ENCODE peak calls at places on chromosome 11, in four cellular contexts. C is K562, K is HCT116, A is IMR-90. Q is an unnamed sample.
A peak's percentile ranks its signal among the peaks of the same experiment; 100 is the strongest.

GRCh38 chr11:11148104-11148509 is 204.9 kb downstream of the CSNK2A3 start:
- DNase-seq in C (no peak), A (peak; percentile 74), K (no peak), Q (no peak)

GRCh38 chr11:12119502-12119901 is 9.1 kb downstream of the MICAL2 start:
- DNase-seq in A (no peak), C (no peak), K (no peak), Q (peak; percentile 73)

GRCh38 chr11:6323291-6323905 is 3.1 kb upstream of the CAVIN3 start:
- DNase-seq in K (no peak), A (no peak), C (no peak), Q (no peak)

GRCh38 chr11:73330569-73331093 is 22.6 kb downstream of the ARHGEF17 start:
- DNase-seq in C (peak; percentile 54), A (peak; percentile 61), K (no peak), Q (no peak)

GRCh38 chr11:124762624-124763155 is 600 bp upstream of the ESAM start:
- DNase-seq in A (no peak), C (peak; percentile 75), K (no peak), Q (peak; percentile 53)

GRCh38 chr11:124481365-124482323 is 36.1 kb upstream of the OR8B8 start:
- DNase-seq in A (peak; percentile 52), K (no peak), C (peak; percentile 38), Q (peak; percentile 12)

GRCh38 chr11:24391165-24391564 is 105.7 kb upstream of the LUZP2 start:
- DNase-seq in K (no peak), C (no peak), A (peak; percentile 87), Q (peak; percentile 70)

GRCh38 chr11:65810046-65810868 is 23.4 kb downstream of the OVOL1 start:
- DNase-seq in C (no peak), K (no peak), A (no peak), Q (no peak)

GRCh38 chr11:88886796-88887195 is 179.0 kb downstream of the GRM5 start:
- DNase-seq in C (peak; percentile 6), A (peak; percentile 46), K (peak; percentile 55), Q (no peak)

GRCh38 chr11:10328314-10329090 is 23.6 kb downstream of the ADM start:
- DNase-seq in K (no peak), C (no peak), A (peak; percentile 46), Q (no peak)

GRCh38 chr11:2574043-2574552 is 125.7 kb downstream of the KCNQ1OT1 start:
- DNase-seq in C (no peak), K (no peak), A (no peak), Q (no peak)

GRCh38 chr11:85170184-85170583 is 457.0 kb downstream of the DLG2 start:
- DNase-seq in C (no peak), K (peak; percentile 53), A (peak; percentile 43), Q (peak; percentile 63)

GRCh38 chr11:2909145-2909914 is 19.9 kb downstream of the PHLDA2 start:
- DNase-seq in A (no peak), K (no peak), C (no peak), Q (no peak)

GRCh38 chr11:60459345-60459744 is 3.7 kb downstream of the MS4A1 start:
- DNase-seq in K (no peak), C (no peak), A (no peak), Q (no peak)

GRCh38 chr11:27545946-27546345 is 39.4 kb upstream of the LIN7C start:
- DNase-seq in K (no peak), C (no peak), A (no peak), Q (no peak)

GRCh38 chr11:69369945-69370344 is 76.0 kb downstream of the MYEOV start:
- DNase-seq in C (no peak), A (no peak), K (no peak), Q (no peak)

GRCh38 chr11:18617688-18618340 is 16.3 kb downstream of the SPTY2D1 start:
- DNase-seq in K (no peak), A (peak; percentile 71), C (no peak), Q (no peak)

GRCh38 chr11:68142028-68142412 is 20.8 kb upstream of the CHKA start:
- DNase-seq in K (no peak), A (no peak), C (no peak), Q (peak; percentile 81)

GRCh38 chr11:66869471-66869870 is 12.6 kb downstream of the LRFN4 start:
- DNase-seq in C (no peak), A (no peak), K (no peak), Q (no peak)

GRCh38 chr11:94702481-94702880 is 65.7 kb upstream of the AMOTL1 start:
- DNase-seq in K (no peak), C (no peak), A (no peak), Q (no peak)

GRCh38 chr11:106446961-106447360 is 369.5 kb downstream of the AASDHPPT start:
- DNase-seq in A (no peak), C (no peak), K (no peak), Q (no peak)

GRCh38 chr11:29606596-29606995 is 410.2 kb downstream of the KCNA4 start:
- DNase-seq in C (no peak), A (no peak), K (no peak), Q (no peak)

GRCh38 chr11:134341805-134342571 is 10.2 kb downstream of the GLB1L2 start:
- DNase-seq in C (no peak), A (no peak), K (no peak), Q (no peak)

GRCh38 chr11:95989216-95989615 is 65.3 kb upstream of the MTMR2 start:
- DNase-seq in A (no peak), C (no peak), K (no peak), Q (no peak)

GRCh38 chr11:44855138-44855849 is 95.4 kb downstream of the TP53I11 start:
- DNase-seq in A (peak; percentile 30), C (no peak), K (no peak), Q (no peak)

GRCh38 chr11:68581901-68582300 is 102.4 kb upstream of the GAL start:
- DNase-seq in C (no peak), K (no peak), A (no peak), Q (no peak)

GRCh38 chr11:48013269-48013901 is 33.0 kb downstream of the PTPRJ start:
- DNase-seq in K (no peak), C (no peak), A (peak; percentile 65), Q (peak; percentile 56)

GRCh38 chr11:7564803-7565202 is 51.0 kb downstream of the PPFIBP2 start:
- DNase-seq in K (no peak), A (no peak), C (no peak), Q (no peak)

GRCh38 chr11:26841818-26842457 is 120.1 kb upstream of the SLC5A12 start:
- DNase-seq in C (no peak), A (peak; percentile 60), K (no peak), Q (no peak)

GRCh38 chr11:117170210-117170609 is 8.3 kb upstream of the SIDT2 start:
- DNase-seq in C (no peak), A (peak; percentile 26), K (no peak), Q (no peak)

GRCh38 chr11:20397281-20397680 is 9.8 kb downstream of the PRMT3 start:
- DNase-seq in K (peak; percentile 36), A (peak; percentile 57), C (peak; percentile 16), Q (no peak)

GRCh38 chr11:29452131-29452530 is 564.7 kb downstream of the KCNA4 start:
- DNase-seq in C (no peak), K (no peak), A (peak; percentile 71), Q (no peak)

GRCh38 chr11:95200781-95201457 is 30.1 kb downstream of the SESN3 start:
- DNase-seq in K (no peak), C (no peak), A (no peak), Q (no peak)

GRCh38 chr11:74926304-74927030 is 22.4 kb downstream of the XRRA1 start:
- DNase-seq in K (no peak), C (no peak), A (peak; percentile 56), Q (no peak)

GRCh38 chr11:66309475-66309874 is 7.4 kb downstream of the CD248 start:
- DNase-seq in K (no peak), C (peak; percentile 60), A (no peak), Q (no peak)

GRCh38 chr11:35077709-35078695 is 61.0 kb upstream of the CD44 start:
- DNase-seq in K (peak; percentile 42), A (peak; percentile 84), C (no peak), Q (peak; percentile 22)
- H3K27ac ChIP-seq in K (no peak overlapping the region), A (no peak overlapping the region), C (no peak overlapping the region), Q (peak overlapping the region; percentile 90)

GRCh38 chr11:130179396-130180306 is 20.1 kb downstream of the ST14 start:
- DNase-seq in A (no peak), K (no peak), C (no peak), Q (no peak)
- H3K4me2 ChIP-seq in A (no peak overlapping the region), K (no peak overlapping the region), C (no peak overlapping the region), Q (no peak overlapping the region)

GRCh38 chr11:32029721-32030120 is 61.2 kb upstream of the RCN1 start:
- DNase-seq in A (no peak), C (no peak), K (no peak), Q (no peak)
- H2AFZ ChIP-seq in A (no peak overlapping the region), C (no peak overlapping the region), K (no peak overlapping the region), Q (no peak overlapping the region)

DNA sequence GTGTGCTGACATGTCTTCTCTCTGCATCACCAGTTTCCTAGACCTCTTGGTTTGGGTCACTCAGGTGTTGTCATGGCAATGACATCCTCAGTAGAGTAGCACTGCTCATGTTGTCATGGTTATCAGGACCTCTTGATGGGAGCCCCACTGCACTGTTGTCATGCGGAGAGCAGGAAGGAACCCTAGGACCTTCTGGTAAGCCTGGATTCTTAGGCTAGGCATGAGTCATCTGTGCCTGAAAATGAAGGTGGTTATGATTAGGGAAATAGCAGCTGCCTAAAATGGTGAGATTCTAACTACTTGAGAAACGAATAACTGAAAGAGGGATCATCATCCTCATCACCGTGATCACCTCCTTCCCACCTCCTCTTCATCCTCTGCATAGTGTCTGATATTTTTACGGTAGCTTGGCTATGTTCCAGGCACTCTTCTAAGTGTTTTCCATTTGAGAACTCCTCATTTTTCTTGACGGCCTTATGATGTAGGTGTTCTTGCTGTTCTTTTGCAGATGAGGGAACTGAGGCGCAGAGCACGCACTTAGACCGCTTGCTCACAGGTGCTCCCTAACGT is 858.4 kb downstream of the NTM start:
- DNase-seq in A (peak; percentile 43), K (no peak), C (no peak), Q (no peak)
- H3K27ac ChIP-seq in A (no peak overlapping the region), K (no peak overlapping the region), C (no peak overlapping the region), Q (no peak overlapping the region)

GRCh38 chr11:36229091-36229490 is 60.1 kb downstream of the COMMD9 start:
- DNase-seq in A (no peak), C (no peak), K (no peak), Q (no peak)
- H3K4me2 ChIP-seq in A (no peak overlapping the region), C (no peak overlapping the region), K (no peak overlapping the region), Q (no peak overlapping the region)

DNA sequence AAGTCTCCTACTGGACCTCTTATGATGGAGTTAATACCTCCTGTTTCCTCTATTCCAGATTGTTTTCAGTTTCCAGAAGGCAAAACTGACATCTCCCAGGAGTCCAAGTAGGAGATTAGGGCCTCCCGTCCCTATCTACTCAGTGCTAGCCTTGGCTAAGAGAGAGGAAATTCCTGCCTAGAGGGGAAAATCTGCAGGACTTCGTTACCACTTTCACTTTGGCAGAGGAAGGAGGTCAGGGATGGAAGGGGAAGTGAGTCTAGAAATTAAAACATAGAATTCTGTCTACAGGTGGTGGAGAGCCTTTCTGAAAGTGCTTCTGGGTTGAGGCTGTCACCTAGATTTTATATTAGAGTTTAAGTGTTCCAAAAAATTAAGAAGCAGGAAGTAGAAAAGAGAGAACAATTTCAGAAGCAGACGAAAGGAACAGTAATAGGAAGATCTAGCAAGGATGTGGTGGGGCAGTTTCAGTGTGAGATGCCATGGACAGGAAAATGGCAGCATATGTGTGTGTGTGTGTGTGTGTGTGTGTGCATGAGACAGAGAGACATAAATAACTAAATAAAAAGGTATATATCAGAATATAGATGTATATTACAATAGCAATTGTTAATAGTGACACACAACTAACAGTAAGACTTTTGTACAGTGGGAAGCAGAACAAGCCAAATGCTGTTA is 2.4 kb upstream of the TRIM68 start:
- DNase-seq in C (no peak), K (no peak), A (peak; percentile 5), Q (no peak)
- H2AFZ ChIP-seq in C (peak overlapping the region; percentile 76), K (peak overlapping the region; percentile 63), A (peak overlapping the region; percentile 71), Q (peak overlapping the region; percentile 72)

GRCh38 chr11:1401656-1402221 is 12.0 kb downstream of the BRSK2 start:
- DNase-seq in C (peak; percentile 84), K (no peak), A (peak; percentile 48), Q (peak; percentile 47)
- H3K27ac ChIP-seq in C (no peak overlapping the region), K (no peak overlapping the region), A (no peak overlapping the region), Q (no peak overlapping the region)

Q was measured in PC-9.